ENCODE peak calls at places on chromosomes 4 and X, in seven cellular contexts. W, S, N, Q, J, A and D are unnamed samples.

GRCh38 chr4:2849267-2850140 is 5.9 kb downstream of the ADD1 start:
- DNase-seq in J (no peak), Q (no peak), N (no peak), W (no peak), A (no peak), S (no peak), D (no peak)

GRCh38 chr4:77801260-77801608 is 17.9 kb downstream of the CNOT6L start:
- DNase-seq in S (no peak), N (no peak), Q (no peak), A (no peak), J (no peak), W (no peak), D (no peak)

GRCh38 chrX:23383411-23383810 is 48.8 kb downstream of the PTCHD1 start:
- DNase-seq in A (no peak), W (no peak), S (no peak), N (peak), Q (peak), J (no peak), D (no peak)

GRCh38 chr4:137952116-137952515 is 290.0 kb downstream of the SLC7A11 start:
- DNase-seq in N (no peak), S (no peak), W (no peak), Q (no peak), J (no peak), A (no peak), D (no peak)

GRCh38 chrX:107542500-107542899 is 85.8 kb upstream of the PRPS1 start:
- DNase-seq in Q (peak), A (peak), N (peak), S (no peak), W (no peak), J (peak), D (peak)

GRCh38 chr4:26325191-26325590 is 4.4 kb downstream of the RBPJ start:
- DNase-seq in A (peak), W (no peak), Q (peak), S (no peak), J (no peak), N (peak), D (no peak)

GRCh38 chr4:189802884-189803283 is 137.8 kb upstream of the FRG1 start:
- DNase-seq in N (no peak), A (no peak), W (no peak), S (peak), J (no peak), Q (peak), D (no peak)

GRCh38 chr4:156976147-156976546 is 4.5 kb upstream of the PDGFC start:
- DNase-seq in W (peak), S (no peak), J (no peak), Q (peak), A (no peak), N (peak), D (no peak)

GRCh38 chr4:163748474-163748873 is 254.0 kb downstream of the TMA16 start:
- DNase-seq in S (no peak), Q (peak), A (peak), N (peak), W (peak), J (no peak), D (peak)

GRCh38 chr4:105272002-105272401 is 125.3 kb downstream of the TET2 start:
- DNase-seq in W (no peak), N (no peak), S (no peak), A (no peak), J (no peak), Q (no peak), D (no peak)

GRCh38 chr4:23438764-23439163 is 451.1 kb downstream of the PPARGC1A start:
- DNase-seq in Q (peak), A (no peak), N (peak), J (no peak), W (no peak), S (no peak), D (no peak)

GRCh38 chr4:123701046-123701445 is 304.5 kb downstream of the SPRY1 start:
- DNase-seq in W (no peak), A (no peak), N (no peak), J (no peak), Q (no peak), S (no peak), D (no peak)

GRCh38 chrX:66126671-66127070 is 37.4 kb upstream of the HEPH start:
- DNase-seq in A (no peak), S (no peak), W (no peak), N (no peak), Q (no peak), J (no peak), D (no peak)

GRCh38 chrX:12042615-12043014 is 95.7 kb upstream of the FRMPD4 start:
- DNase-seq in S (no peak), Q (no peak), J (no peak), A (no peak), W (no peak), N (no peak), D (no peak)

GRCh38 chrX:23864719-23865349 is 42.9 kb downstream of the APOO start:
- DNase-seq in J (no peak), A (no peak), S (no peak), N (no peak), W (no peak), Q (no peak), D (no peak)

GRCh38 chr4:185165605-185166063 is 22.6 kb downstream of the SLC25A4 start:
- DNase-seq in S (no peak), Q (peak), A (no peak), J (no peak), W (no peak), N (no peak), D (peak)

GRCh38 chr4:175469519-175469918 is 342.5 kb downstream of the GPM6A start:
- DNase-seq in W (peak), S (no peak), Q (peak), N (peak), A (no peak), J (no peak), D (no peak)

GRCh38 chrX:37361596-37361995 is 12.4 kb downstream of the PRRG1 start:
- DNase-seq in S (no peak), J (no peak), A (no peak), W (no peak), Q (no peak), N (peak), D (no peak)

GRCh38 chr4:1713003-1713397 is 881 bp upstream of the SLBP start:
- DNase-seq in Q (no peak), J (no peak), W (no peak), A (peak), S (no peak), N (peak), D (peak)

GRCh38 chr4:8701101-8702019 is 108.8 kb downstream of the CPZ start:
- DNase-seq in S (no peak), A (no peak), Q (no peak), W (no peak), J (no peak), N (no peak), D (no peak)

GRCh38 chrX:68685722-68686683 is 38.5 kb downstream of the STARD8 start:
- DNase-seq in J (no peak), A (no peak), S (peak), N (peak), Q (peak), W (no peak), D (peak)

GRCh38 chr4:142727152-142727551 is 118.9 kb downstream of the INPP4B start:
- DNase-seq in A (no peak), N (no peak), W (no peak), J (no peak), S (no peak), Q (no peak), D (no peak)